ENCODE peak calls at places on chromosomes 1 and 21, in seven cellular contexts. One of them, this sample, is unnamed.

GRCh38 chr1:202144510-202145324 is at the start of gene ARL8A:
- DNase-seq in astrocyte of the spinal cord: peak
- DNase-seq in lung: peak
- DNase-seq in Caco-2: no peak
- DNase-seq in fibroblast of villous mesenchyme: peak
- DNase-seq in OCI-LY7: peak
- DNase-seq in H1: no peak
- DNase-seq in this sample: no peak

GRCh38 chr1:196997428-196997827 is 20.1 kb downstream of the CFHR5 start:
- DNase-seq in astrocyte of the spinal cord: peak
- DNase-seq in lung: no peak
- DNase-seq in Caco-2: no peak
- DNase-seq in fibroblast of villous mesenchyme: peak
- DNase-seq in OCI-LY7: no peak
- DNase-seq in H1: no peak
- DNase-seq in this sample: peak

GRCh38 chr1:50418600-50419109 is 4.6 kb downstream of the DMRTA2 start:
- DNase-seq in astrocyte of the spinal cord: no peak
- DNase-seq in lung: no peak
- DNase-seq in Caco-2: no peak
- DNase-seq in fibroblast of villous mesenchyme: no peak
- DNase-seq in OCI-LY7: no peak
- DNase-seq in H1: no peak
- DNase-seq in this sample: no peak

GRCh38 chr21:45966995-45967394 is 14.6 kb upstream of the COL6A1 start:
- DNase-seq in astrocyte of the spinal cord: no peak
- DNase-seq in lung: no peak
- DNase-seq in Caco-2: no peak
- DNase-seq in fibroblast of villous mesenchyme: no peak
- DNase-seq in OCI-LY7: no peak
- DNase-seq in H1: no peak
- DNase-seq in this sample: no peak

GRCh38 chr21:45152265-45152746 is 77.9 kb downstream of the ADARB1 start:
- DNase-seq in astrocyte of the spinal cord: peak
- DNase-seq in lung: no peak
- DNase-seq in Caco-2: no peak
- DNase-seq in fibroblast of villous mesenchyme: no peak
- DNase-seq in OCI-LY7: peak
- DNase-seq in H1: peak
- DNase-seq in this sample: no peak

GRCh38 chr1:115980998-115981993 is 5.0 kb downstream of the SLC22A15 start:
- DNase-seq in astrocyte of the spinal cord: peak
- DNase-seq in lung: no peak
- DNase-seq in Caco-2: peak
- DNase-seq in fibroblast of villous mesenchyme: peak
- DNase-seq in OCI-LY7: peak
- DNase-seq in H1: no peak
- DNase-seq in this sample: peak

GRCh38 chr1:185062710-185063370 is 17.5 kb downstream of the RNF2 start:
- DNase-seq in astrocyte of the spinal cord: no peak
- DNase-seq in lung: no peak
- DNase-seq in Caco-2: no peak
- DNase-seq in fibroblast of villous mesenchyme: peak
- DNase-seq in OCI-LY7: no peak
- DNase-seq in H1: no peak
- DNase-seq in this sample: peak

GRCh38 chr1:88180449-88181108 is 503.5 kb upstream of the PKN2 start:
- DNase-seq in astrocyte of the spinal cord: peak
- DNase-seq in lung: peak
- DNase-seq in Caco-2: peak
- DNase-seq in fibroblast of villous mesenchyme: peak
- DNase-seq in OCI-LY7: peak
- DNase-seq in H1: peak
- DNase-seq in this sample: peak

GRCh38 chr1:151680391-151680790 is 36.2 kb downstream of the CELF3 start:
- DNase-seq in astrocyte of the spinal cord: no peak
- DNase-seq in lung: no peak
- DNase-seq in Caco-2: no peak
- DNase-seq in fibroblast of villous mesenchyme: peak
- DNase-seq in OCI-LY7: no peak
- DNase-seq in H1: no peak
- DNase-seq in this sample: no peak

GRCh38 chr1:1090424-1091343 is 16.6 kb upstream of the RNF223 start:
- DNase-seq in astrocyte of the spinal cord: no peak
- DNase-seq in lung: no peak
- DNase-seq in Caco-2: no peak
- DNase-seq in fibroblast of villous mesenchyme: no peak
- DNase-seq in OCI-LY7: no peak
- DNase-seq in H1: no peak
- DNase-seq in this sample: no peak

GRCh38 chr1:24411963-24412362 is 1.6 kb downstream of the STPG1 start:
- DNase-seq in astrocyte of the spinal cord: peak
- DNase-seq in lung: no peak
- DNase-seq in Caco-2: no peak
- DNase-seq in fibroblast of villous mesenchyme: no peak
- DNase-seq in OCI-LY7: no peak
- DNase-seq in H1: no peak
- DNase-seq in this sample: no peak

GRCh38 chr1:21764615-21765423 is 18.1 kb downstream of the USP48 start:
- DNase-seq in astrocyte of the spinal cord: peak
- DNase-seq in lung: peak
- DNase-seq in Caco-2: no peak
- DNase-seq in fibroblast of villous mesenchyme: peak
- DNase-seq in OCI-LY7: no peak
- DNase-seq in H1: no peak
- DNase-seq in this sample: peak

GRCh38 chr1:221912230-221912629 is 170.3 kb upstream of the DUSP10 start:
- DNase-seq in astrocyte of the spinal cord: no peak
- DNase-seq in lung: no peak
- DNase-seq in Caco-2: no peak
- DNase-seq in fibroblast of villous mesenchyme: no peak
- DNase-seq in OCI-LY7: no peak
- DNase-seq in H1: no peak
- DNase-seq in this sample: peak

GRCh38 chr1:33169290-33170055 is 12.4 kb downstream of the TRIM62 start:
- DNase-seq in astrocyte of the spinal cord: peak
- DNase-seq in lung: no peak
- DNase-seq in Caco-2: no peak
- DNase-seq in fibroblast of villous mesenchyme: no peak
- DNase-seq in OCI-LY7: no peak
- DNase-seq in H1: no peak
- DNase-seq in this sample: peak

GRCh38 chr1:8015036-8015808 is 10.9 kb downstream of the ERRFI1 start:
- DNase-seq in astrocyte of the spinal cord: peak
- DNase-seq in lung: no peak
- DNase-seq in Caco-2: no peak
- DNase-seq in fibroblast of villous mesenchyme: peak
- DNase-seq in OCI-LY7: peak
- DNase-seq in H1: no peak
- DNase-seq in this sample: peak

GRCh38 chr1:223143760-223144248 is 756 bp upstream of the TLR5 start:
- DNase-seq in astrocyte of the spinal cord: no peak
- DNase-seq in lung: peak
- DNase-seq in Caco-2: no peak
- DNase-seq in fibroblast of villous mesenchyme: no peak
- DNase-seq in OCI-LY7: no peak
- DNase-seq in H1: no peak
- DNase-seq in this sample: no peak
- H3K4me3 ChIP-seq in astrocyte of the spinal cord: no peak
- H3K4me3 ChIP-seq in lung: no peak
- H3K4me3 ChIP-seq in Caco-2: no peak
- H3K4me3 ChIP-seq in fibroblast of villous mesenchyme: no peak
- H3K4me3 ChIP-seq in OCI-LY7: peak
- H3K4me3 ChIP-seq in H1: no peak
- H3K4me3 ChIP-seq in this sample: no peak

GRCh38 chr1:235586413-235586812 is 63.2 kb downstream of the GNG4 start:
- DNase-seq in astrocyte of the spinal cord: no peak
- DNase-seq in lung: no peak
- DNase-seq in Caco-2: no peak
- DNase-seq in fibroblast of villous mesenchyme: no peak
- DNase-seq in OCI-LY7: no peak
- DNase-seq in H1: no peak
- DNase-seq in this sample: no peak
- TF ChIP-seq CTCF in astrocyte of the spinal cord: no peak
- TF ChIP-seq CTCF in lung: no peak
- TF ChIP-seq CTCF in Caco-2: no peak
- TF ChIP-seq CTCF in fibroblast of villous mesenchyme: peak
- TF ChIP-seq CTCF in OCI-LY7: no peak
- TF ChIP-seq CTCF in H1: peak
- TF ChIP-seq CTCF in this sample: no peak

GRCh38 chr1:68938051-68938450 is 441.2 kb upstream of the DEPDC1 start:
- DNase-seq in astrocyte of the spinal cord: no peak
- DNase-seq in lung: no peak
- DNase-seq in Caco-2: no peak
- DNase-seq in fibroblast of villous mesenchyme: no peak
- DNase-seq in OCI-LY7: no peak
- DNase-seq in H1: no peak
- DNase-seq in this sample: no peak

DNA sequence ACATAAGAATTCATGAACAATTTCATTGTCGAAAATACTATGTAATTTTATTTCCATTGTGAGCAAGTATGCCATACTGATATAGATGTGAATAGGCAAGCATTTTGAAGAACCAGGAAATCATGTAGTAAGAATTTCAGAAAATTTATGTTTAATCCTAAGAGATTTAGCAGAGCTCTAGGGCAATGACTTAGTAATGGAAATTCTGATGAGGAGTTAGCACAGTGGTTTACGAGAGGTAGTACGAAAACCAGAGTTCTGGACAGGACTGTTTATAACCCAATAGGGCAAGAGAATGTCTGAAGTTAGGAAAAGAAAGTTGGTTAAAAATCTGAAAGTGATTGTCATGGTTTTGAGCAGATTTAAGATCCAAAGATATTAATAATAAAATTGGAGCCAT is 439.6 kb upstream of the DEPDC1 start:
- DNase-seq in astrocyte of the spinal cord: no peak
- DNase-seq in lung: no peak
- DNase-seq in Caco-2: no peak
- DNase-seq in fibroblast of villous mesenchyme: no peak
- DNase-seq in OCI-LY7: no peak
- DNase-seq in H1: no peak
- DNase-seq in this sample: no peak
- H3K4me3 ChIP-seq in astrocyte of the spinal cord: no peak
- H3K4me3 ChIP-seq in lung: no peak
- H3K4me3 ChIP-seq in Caco-2: no peak
- H3K4me3 ChIP-seq in fibroblast of villous mesenchyme: no peak
- H3K4me3 ChIP-seq in OCI-LY7: no peak
- H3K4me3 ChIP-seq in H1: no peak
- H3K4me3 ChIP-seq in this sample: no peak

GRCh38 chr1:86704972-86705632 is 726 bp downstream of the SH3GLB1 start:
- DNase-seq in astrocyte of the spinal cord: peak
- DNase-seq in lung: peak
- DNase-seq in Caco-2: peak
- DNase-seq in fibroblast of villous mesenchyme: peak
- DNase-seq in OCI-LY7: peak
- DNase-seq in H1: peak
- DNase-seq in this sample: peak
- TF ChIP-seq CTCF in astrocyte of the spinal cord: no peak
- TF ChIP-seq CTCF in lung: no peak
- TF ChIP-seq CTCF in Caco-2: no peak
- TF ChIP-seq CTCF in fibroblast of villous mesenchyme: no peak
- TF ChIP-seq CTCF in OCI-LY7: no peak
- TF ChIP-seq CTCF in H1: no peak
- TF ChIP-seq CTCF in this sample: no peak

GRCh38 chr1:213444224-213444623 is 393.2 kb downstream of the RPS6KC1 start:
- DNase-seq in astrocyte of the spinal cord: no peak
- DNase-seq in lung: no peak
- DNase-seq in Caco-2: no peak
- DNase-seq in fibroblast of villous mesenchyme: no peak
- DNase-seq in OCI-LY7: no peak
- DNase-seq in H1: no peak
- DNase-seq in this sample: no peak

GRCh38 chr1:213446496-213446895 is 395.5 kb downstream of the RPS6KC1 start:
- DNase-seq in astrocyte of the spinal cord: no peak
- DNase-seq in lung: no peak
- DNase-seq in Caco-2: no peak
- DNase-seq in fibroblast of villous mesenchyme: no peak
- DNase-seq in OCI-LY7: no peak
- DNase-seq in H1: no peak
- DNase-seq in this sample: no peak

GRCh38 chr1:213439703-213440102 is 388.7 kb downstream of the RPS6KC1 start:
- DNase-seq in astrocyte of the spinal cord: no peak
- DNase-seq in lung: no peak
- DNase-seq in Caco-2: no peak
- DNase-seq in fibroblast of villous mesenchyme: no peak
- DNase-seq in OCI-LY7: no peak
- DNase-seq in H1: no peak
- DNase-seq in this sample: no peak

GRCh38 chr1:213440766-213441165 is 389.7 kb downstream of the RPS6KC1 start:
- DNase-seq in astrocyte of the spinal cord: no peak
- DNase-seq in lung: no peak
- DNase-seq in Caco-2: no peak
- DNase-seq in fibroblast of villous mesenchyme: no peak
- DNase-seq in OCI-LY7: no peak
- DNase-seq in H1: no peak
- DNase-seq in this sample: no peak

GRCh38 chr1:213443415-213443814 is 392.4 kb downstream of the RPS6KC1 start:
- DNase-seq in astrocyte of the spinal cord: no peak
- DNase-seq in lung: no peak
- DNase-seq in Caco-2: peak
- DNase-seq in fibroblast of villous mesenchyme: no peak
- DNase-seq in OCI-LY7: no peak
- DNase-seq in H1: no peak
- DNase-seq in this sample: no peak
- H3K4me3 ChIP-seq in astrocyte of the spinal cord: no peak
- H3K4me3 ChIP-seq in lung: no peak
- H3K4me3 ChIP-seq in Caco-2: no peak
- H3K4me3 ChIP-seq in fibroblast of villous mesenchyme: no peak
- H3K4me3 ChIP-seq in OCI-LY7: no peak
- H3K4me3 ChIP-seq in H1: no peak
- H3K4me3 ChIP-seq in this sample: no peak

GRCh38 chr1:206725053-206725963 is 40.6 kb downstream of the MAPKAPK2 start:
- DNase-seq in astrocyte of the spinal cord: peak
- DNase-seq in lung: peak
- DNase-seq in Caco-2: no peak
- DNase-seq in fibroblast of villous mesenchyme: peak
- DNase-seq in OCI-LY7: peak
- DNase-seq in H1: no peak
- DNase-seq in this sample: peak
- TF ChIP-seq CTCF in astrocyte of the spinal cord: peak
- TF ChIP-seq CTCF in lung: peak
- TF ChIP-seq CTCF in Caco-2: no peak
- TF ChIP-seq CTCF in fibroblast of villous mesenchyme: peak
- TF ChIP-seq CTCF in OCI-LY7: peak
- TF ChIP-seq CTCF in H1: peak
- TF ChIP-seq CTCF in this sample: peak

DNA sequence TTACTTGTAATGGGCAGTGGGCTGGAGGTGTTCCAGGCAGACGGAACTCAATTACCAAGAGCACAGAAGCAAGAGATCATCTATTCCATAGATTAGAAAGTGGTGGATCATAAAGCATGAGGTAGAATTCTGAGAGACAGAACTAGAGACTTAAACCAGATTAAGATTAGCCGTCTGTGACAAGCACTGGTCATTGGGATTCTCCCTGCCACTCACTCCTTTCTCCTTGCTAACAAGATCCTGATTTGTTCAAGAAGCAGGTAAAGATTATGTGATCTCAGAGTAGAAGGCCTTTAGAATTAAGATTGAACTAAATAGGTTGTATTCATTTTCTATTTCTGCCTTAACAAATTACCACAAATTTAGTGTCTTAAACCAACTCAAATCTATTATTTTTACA is 1.5 kb upstream of the HSPA13 start:
- DNase-seq in astrocyte of the spinal cord: no peak
- DNase-seq in lung: no peak
- DNase-seq in Caco-2: no peak
- DNase-seq in fibroblast of villous mesenchyme: no peak
- DNase-seq in OCI-LY7: no peak
- DNase-seq in H1: no peak
- DNase-seq in this sample: no peak
- H3K4me3 ChIP-seq in astrocyte of the spinal cord: no peak
- H3K4me3 ChIP-seq in lung: no peak
- H3K4me3 ChIP-seq in Caco-2: no peak
- H3K4me3 ChIP-seq in fibroblast of villous mesenchyme: no peak
- H3K4me3 ChIP-seq in OCI-LY7: peak
- H3K4me3 ChIP-seq in H1: no peak
- H3K4me3 ChIP-seq in this sample: no peak

This sample was measured in fibroblast of the aortic adventitia.